ENCODE peak calls at places on chromosomes 6 and 20, in four cellular contexts. One of them, this sample, is unnamed.
A peak's percentile ranks its signal among the peaks of the same experiment; 100 is the strongest.

GRCh38 chr6:133360194-133360593 is 119.0 kb downstream of the EYA4 start:
- DNase-seq in neural crest cell: no peak
- DNase-seq in psoas muscle: no peak
- DNase-seq in lung: no peak
- DNase-seq in this sample: no peak

GRCh38 chr6:408599-409102 is 17.1 kb downstream of the IRF4 start:
- DNase-seq in neural crest cell: peak; percentile 49
- DNase-seq in psoas muscle: peak; percentile 61
- DNase-seq in lung: peak; percentile 72
- DNase-seq in this sample: peak; percentile 41

GRCh38 chr6:157867155-157867559 is 44.1 kb downstream of the SNX9 start:
- DNase-seq in neural crest cell: no peak
- DNase-seq in psoas muscle: no peak
- DNase-seq in lung: no peak
- DNase-seq in this sample: no peak

GRCh38 chr6:121498481-121499276 is 63.2 kb downstream of the GJA1 start:
- DNase-seq in neural crest cell: no peak
- DNase-seq in psoas muscle: no peak
- DNase-seq in lung: no peak
- DNase-seq in this sample: no peak

GRCh38 chr20:23782366-23782983 is 31.7 kb upstream of the CST1 start:
- DNase-seq in neural crest cell: peak; percentile 9
- DNase-seq in psoas muscle: no peak
- DNase-seq in lung: no peak
- DNase-seq in this sample: peak; percentile 26

GRCh38 chr20:9241232-9241692 is 172.4 kb downstream of the PLCB4 start:
- DNase-seq in neural crest cell: no peak
- DNase-seq in psoas muscle: no peak
- DNase-seq in lung: no peak
- DNase-seq in this sample: no peak

GRCh38 chr6:127366281-127367022 is 23.0 kb upstream of the ECHDC1 start:
- DNase-seq in neural crest cell: no peak
- DNase-seq in psoas muscle: no peak
- DNase-seq in lung: peak; percentile 49
- DNase-seq in this sample: peak; percentile 56

GRCh38 chr6:113694278-113695077 is 162.7 kb upstream of the MARCKS start:
- DNase-seq in neural crest cell: no peak
- DNase-seq in psoas muscle: no peak
- DNase-seq in lung: no peak
- DNase-seq in this sample: no peak

GRCh38 chr20:31678389-31679356 is 41.0 kb downstream of the COX4I2 start:
- DNase-seq in neural crest cell: no peak
- DNase-seq in psoas muscle: no peak
- DNase-seq in lung: no peak
- DNase-seq in this sample: peak; percentile 87

GRCh38 chr20:24987873-24988835 is 4.4 kb downstream of the APMAP start:
- DNase-seq in neural crest cell: no peak
- DNase-seq in psoas muscle: no peak
- DNase-seq in lung: no peak
- DNase-seq in this sample: peak; percentile 12

GRCh38 chr20:46004813-46005505 is 3.7 kb upstream of the MMP9 start:
- DNase-seq in neural crest cell: no peak
- DNase-seq in psoas muscle: no peak
- DNase-seq in lung: no peak
- DNase-seq in this sample: peak; percentile 31

DNA sequence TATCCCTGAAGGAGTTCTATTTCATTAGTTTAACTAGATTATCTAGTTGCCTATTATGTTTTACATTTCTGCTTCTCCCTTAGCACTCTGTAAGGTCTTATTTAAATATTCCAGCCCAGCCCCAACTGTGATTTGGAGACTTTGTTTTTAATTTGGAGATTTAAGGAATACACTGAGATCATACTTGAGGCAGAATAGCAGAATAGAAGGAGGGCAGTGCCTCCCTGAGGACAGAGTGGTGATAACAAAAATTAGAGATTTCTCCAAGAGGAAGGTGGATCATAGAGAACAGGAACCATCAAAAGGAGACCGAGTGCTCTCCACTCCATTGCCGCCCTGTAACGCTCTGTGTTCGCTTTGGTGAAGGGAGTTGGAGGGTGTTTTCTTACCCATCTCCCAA is 14.8 kb upstream of the CD164 start:
- DNase-seq in neural crest cell: no peak
- DNase-seq in psoas muscle: no peak
- DNase-seq in lung: no peak
- DNase-seq in this sample: no peak
- TF ChIP-seq CTCF in neural crest cell: peak; percentile 46
- TF ChIP-seq CTCF in psoas muscle: peak; percentile 27
- TF ChIP-seq CTCF in lung: peak; percentile 5
- TF ChIP-seq CTCF in this sample: peak; percentile 54

DNA sequence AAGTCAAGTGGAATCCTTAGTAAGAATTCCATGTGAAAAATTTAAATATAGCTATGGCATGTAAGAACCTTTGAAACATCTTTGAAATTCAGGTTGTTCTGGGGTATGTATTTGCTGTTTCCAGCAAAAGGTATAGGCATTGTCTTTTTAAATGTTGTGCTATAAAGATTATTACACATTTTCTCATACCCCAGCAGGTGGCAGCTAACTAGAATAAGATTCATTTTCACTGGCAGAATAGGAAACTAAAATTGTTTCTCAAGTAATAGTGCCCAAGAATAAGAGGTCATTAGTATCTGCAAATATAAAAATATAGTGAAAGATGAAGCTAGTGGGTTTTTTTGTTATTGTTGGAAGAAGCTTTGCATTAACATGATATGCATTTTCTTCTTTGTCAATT is 1.8 kb downstream of the GRIK2 start:
- DNase-seq in neural crest cell: no peak
- DNase-seq in psoas muscle: no peak
- DNase-seq in lung: no peak
- DNase-seq in this sample: no peak
- TF ChIP-seq CTCF in neural crest cell: peak; percentile 44
- TF ChIP-seq CTCF in psoas muscle: no peak
- TF ChIP-seq CTCF in lung: no peak
- TF ChIP-seq CTCF in this sample: peak; percentile 15

GRCh38 chr6:44452725-44453124 is 65.2 kb downstream of the CDC5L start:
- DNase-seq in neural crest cell: no peak
- DNase-seq in psoas muscle: no peak
- DNase-seq in lung: no peak
- DNase-seq in this sample: no peak
- TF ChIP-seq CTCF in neural crest cell: no peak
- TF ChIP-seq CTCF in psoas muscle: no peak
- TF ChIP-seq CTCF in lung: no peak
- TF ChIP-seq CTCF in this sample: no peak

GRCh38 chr6:17902953-17903352 is 84.5 kb downstream of the KIF13A start:
- DNase-seq in neural crest cell: no peak
- DNase-seq in psoas muscle: no peak
- DNase-seq in lung: no peak
- DNase-seq in this sample: no peak

GRCh38 chr6:17897681-17898080 is 89.8 kb downstream of the KIF13A start:
- DNase-seq in neural crest cell: no peak
- DNase-seq in psoas muscle: no peak
- DNase-seq in lung: no peak
- DNase-seq in this sample: no peak

GRCh38 chr6:17901493-17901892 is 85.9 kb downstream of the KIF13A start:
- DNase-seq in neural crest cell: no peak
- DNase-seq in psoas muscle: no peak
- DNase-seq in lung: no peak
- DNase-seq in this sample: no peak

GRCh38 chr6:17899491-17899890 is 87.9 kb downstream of the KIF13A start:
- DNase-seq in neural crest cell: no peak
- DNase-seq in psoas muscle: no peak
- DNase-seq in lung: no peak
- DNase-seq in this sample: no peak

DNA sequence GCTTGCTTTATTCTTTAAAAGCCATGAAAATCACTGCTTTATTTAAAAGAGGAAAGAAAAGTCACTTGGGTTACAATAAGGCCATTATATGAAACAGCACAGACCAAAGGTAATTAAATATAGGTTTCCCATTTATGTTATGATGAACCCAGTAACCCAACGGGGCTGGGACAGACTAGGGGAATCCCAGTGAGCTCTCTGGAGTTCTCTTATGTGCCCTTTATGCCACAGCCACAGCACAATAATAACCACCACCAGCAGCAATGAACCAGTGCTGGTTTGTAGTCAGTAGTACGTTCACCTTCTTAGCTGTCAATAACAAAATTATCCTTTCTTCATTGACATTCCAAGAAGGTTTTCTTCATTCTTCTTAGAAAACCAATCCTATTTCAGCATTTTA is 87.4 kb downstream of the KIF13A start:
- DNase-seq in neural crest cell: no peak
- DNase-seq in psoas muscle: no peak
- DNase-seq in lung: no peak
- DNase-seq in this sample: no peak
- TF ChIP-seq CTCF in neural crest cell: no peak
- TF ChIP-seq CTCF in psoas muscle: no peak
- TF ChIP-seq CTCF in lung: no peak
- TF ChIP-seq CTCF in this sample: no peak

DNA sequence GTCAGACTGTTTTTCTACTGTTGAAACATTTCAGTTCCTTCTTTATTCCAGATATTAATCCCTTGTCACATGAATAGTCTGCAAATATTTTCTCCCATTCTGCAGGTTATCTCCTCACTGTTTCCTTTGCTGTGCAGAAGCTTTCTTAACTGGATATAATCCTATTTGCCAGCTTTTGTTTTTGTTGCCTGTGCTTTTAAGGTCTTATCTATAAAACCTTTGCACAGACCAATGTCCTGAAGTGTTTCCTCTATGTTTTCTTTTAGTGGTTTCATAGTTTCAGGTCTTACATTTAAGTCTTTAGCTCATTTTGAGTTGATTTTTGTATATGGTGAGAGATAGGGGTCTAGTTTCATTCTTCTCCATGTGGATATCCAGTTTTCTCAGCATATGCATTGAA is 19.2 kb downstream of the NCOA6 start:
- DNase-seq in neural crest cell: no peak
- DNase-seq in psoas muscle: no peak
- DNase-seq in lung: no peak
- DNase-seq in this sample: no peak
- TF ChIP-seq CTCF in neural crest cell: no peak
- TF ChIP-seq CTCF in psoas muscle: no peak
- TF ChIP-seq CTCF in lung: no peak
- TF ChIP-seq CTCF in this sample: no peak

GRCh38 chr6:41370488-41371111 is 35.2 kb downstream of the NCR2 start:
- DNase-seq in neural crest cell: no peak
- DNase-seq in psoas muscle: no peak
- DNase-seq in lung: no peak
- DNase-seq in this sample: no peak

GRCh38 chr6:41371461-41371991 is 36.1 kb downstream of the NCR2 start:
- DNase-seq in neural crest cell: peak; percentile 44
- DNase-seq in psoas muscle: no peak
- DNase-seq in lung: peak; percentile 41
- DNase-seq in this sample: peak; percentile 35

GRCh38 chr6:41366150-41366549 is 30.7 kb downstream of the NCR2 start:
- DNase-seq in neural crest cell: no peak
- DNase-seq in psoas muscle: no peak
- DNase-seq in lung: no peak
- DNase-seq in this sample: no peak

GRCh38 chr6:41367061-41367460 is 31.7 kb downstream of the NCR2 start:
- DNase-seq in neural crest cell: no peak
- DNase-seq in psoas muscle: no peak
- DNase-seq in lung: no peak
- DNase-seq in this sample: no peak

GRCh38 chr6:41367700-41368099 is 32.3 kb downstream of the NCR2 start:
- DNase-seq in neural crest cell: peak; percentile 68
- DNase-seq in psoas muscle: no peak
- DNase-seq in lung: no peak
- DNase-seq in this sample: peak; percentile 24
- TF ChIP-seq CTCF in neural crest cell: peak; percentile 84
- TF ChIP-seq CTCF in psoas muscle: peak; percentile 47
- TF ChIP-seq CTCF in lung: no peak
- TF ChIP-seq CTCF in this sample: peak; percentile 47

This sample was measured in adrenal gland.